ENCODE peak calls at places on chromosomes 1 and 21, in ten cellular contexts. M is bronchial epithelial cell, I is AG04450, Y is nephron progenitor cell, J is hepatocyte, T is body of pancreas, F is uterus, R is WTC11, N is epithelial cell of esophagus, G is cardiac fibroblast. H is an unnamed sample.

GRCh38 chr1:62286778-62287224 is 32.4 kb downstream of the KANK4 start:
- DNase-seq in M (peak), I (no peak), Y (peak), J (no peak), T (no peak), F (no peak), R (peak), N (peak), G (no peak), H (no peak)

GRCh38 chr1:66152034-66152433 is 359.3 kb downstream of the PDE4B start:
- DNase-seq in M (no peak), I (no peak), Y (no peak), J (no peak), T (no peak), F (no peak), R (no peak), N (no peak), G (no peak), H (no peak)

GRCh38 chr1:42730002-42730401 is 10.0 kb downstream of the CLDN19 start:
- DNase-seq in M (no peak), I (no peak), Y (no peak), J (no peak), T (no peak), F (no peak), R (peak), N (no peak), G (no peak), H (no peak)

GRCh38 chr1:29943034-29943433 is 706.7 kb downstream of the PTPRU start:
- DNase-seq in M (no peak), I (no peak), Y (no peak), J (no peak), T (no peak), F (no peak), R (no peak), N (no peak), G (no peak), H (no peak)

GRCh38 chr1:96945509-96946084 is 224.0 kb downstream of the PTBP2 start:
- DNase-seq in M (no peak), I (no peak), Y (no peak), J (no peak), T (no peak), F (no peak), R (no peak), N (peak), G (peak), H (no peak)

GRCh38 chr21:45447821-45448220 is 42.9 kb downstream of the COL18A1 start:
- DNase-seq in M (peak), I (no peak), Y (no peak), J (no peak), T (no peak), F (no peak), R (no peak), N (peak), G (no peak), H (no peak)

GRCh38 chr1:44284184-44284583 is 70.9 kb downstream of the ERI3 start:
- DNase-seq in M (no peak), I (no peak), Y (no peak), J (no peak), T (no peak), F (no peak), R (no peak), N (no peak), G (no peak), H (no peak)

GRCh38 chr1:101079341-101079740 is 53.8 kb upstream of the DPH5 start:
- DNase-seq in M (no peak), I (no peak), Y (no peak), J (no peak), T (no peak), F (no peak), R (no peak), N (no peak), G (no peak), H (no peak)

GRCh38 chr1:94974224-94974623 is 47.3 kb upstream of the CNN3 start:
- DNase-seq in M (no peak), I (no peak), Y (no peak), J (no peak), T (no peak), F (no peak), R (no peak), N (no peak), G (peak), H (no peak)

GRCh38 chr1:183277821-183278735 is 92.0 kb downstream of the LAMC2 start:
- DNase-seq in M (peak), I (no peak), Y (no peak), J (no peak), T (no peak), F (no peak), R (no peak), N (peak), G (peak), H (no peak)

GRCh38 chr1:107748529-107748928 is 216.5 kb downstream of the VAV3 start:
- DNase-seq in M (peak), I (no peak), Y (no peak), J (peak), T (no peak), F (no peak), R (no peak), N (peak), G (peak), H (no peak)
- TF ChIP-seq CTCF in M (peak), I (no peak), Y (peak), J (peak), T (peak), F (peak), R (no peak), N (peak), G (no peak), H (no peak)

GRCh38 chr1:211517006-211517405 is 25.0 kb upstream of the RD3 start:
- DNase-seq in M (peak), I (no peak), Y (no peak), J (peak), T (no peak), F (no peak), R (peak), N (peak), G (no peak), H (no peak)

GRCh38 chr1:211515090-211516023 is 23.4 kb upstream of the RD3 start:
- DNase-seq in M (peak), I (no peak), Y (peak), J (peak), T (peak), F (peak), R (peak), N (peak), G (peak), H (peak)

GRCh38 chr1:211511947-211512346 is 20.0 kb upstream of the RD3 start:
- DNase-seq in M (peak), I (no peak), Y (no peak), J (no peak), T (no peak), F (no peak), R (no peak), N (peak), G (peak), H (no peak)

GRCh38 chr1:211511030-211511429 is 19.1 kb upstream of the RD3 start:
- DNase-seq in M (no peak), I (no peak), Y (no peak), J (no peak), T (no peak), F (no peak), R (no peak), N (no peak), G (no peak), H (no peak)

GRCh38 chr1:211514030-211514754 is 22.2 kb upstream of the RD3 start:
- DNase-seq in M (peak), I (peak), Y (peak), J (peak), T (peak), F (peak), R (peak), N (peak), G (peak), H (peak)
- TF ChIP-seq CTCF in M (peak), I (peak), Y (peak), J (peak), T (peak), F (peak), R (peak), N (peak), G (peak), H (peak)

DNA sequence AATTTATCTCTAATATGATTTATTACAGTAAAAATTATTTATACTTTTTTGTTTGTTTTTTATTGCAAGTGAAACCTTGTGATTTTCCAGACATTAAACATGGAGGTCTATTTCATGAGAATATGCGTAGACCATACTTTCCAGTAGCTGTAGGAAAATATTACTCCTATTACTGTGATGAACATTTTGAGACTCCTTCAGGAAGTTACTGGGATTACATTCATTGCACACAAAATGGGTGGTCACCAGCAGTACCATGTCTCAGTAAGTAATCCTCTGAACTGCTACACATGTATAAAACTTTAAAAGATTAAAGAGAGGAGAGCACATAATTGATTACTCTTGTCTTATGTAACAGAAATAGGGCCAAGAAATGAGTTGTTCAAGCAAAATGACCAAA is 4.5 kb downstream of the CFHR3 start:
- DNase-seq in M (peak), I (no peak), Y (no peak), J (no peak), T (no peak), F (no peak), R (no peak), N (no peak), G (no peak), H (no peak)
- TF ChIP-seq CTCF in M (no peak), I (no peak), Y (peak), J (no peak), T (no peak), F (no peak), R (no peak), N (no peak), G (no peak), H (peak)

GRCh38 chr1:232788235-232788872 is 16.9 kb upstream of the MAP10 start:
- DNase-seq in M (no peak), I (no peak), Y (no peak), J (no peak), T (no peak), F (no peak), R (no peak), N (no peak), G (no peak), H (no peak)

GRCh38 chr1:232789660-232790059 is 15.6 kb upstream of the MAP10 start:
- DNase-seq in M (no peak), I (no peak), Y (no peak), J (no peak), T (no peak), F (no peak), R (no peak), N (no peak), G (no peak), H (no peak)

GRCh38 chr1:232795497-232796068 is 9.6 kb upstream of the MAP10 start:
- DNase-seq in M (no peak), I (no peak), Y (no peak), J (no peak), T (no peak), F (no peak), R (no peak), N (no peak), G (peak), H (no peak)

GRCh38 chr1:232792949-232793348 is 12.3 kb upstream of the MAP10 start:
- DNase-seq in M (no peak), I (no peak), Y (no peak), J (no peak), T (no peak), F (no peak), R (no peak), N (no peak), G (no peak), H (no peak)

GRCh38 chr1:232793944-232794343 is 11.3 kb upstream of the MAP10 start:
- DNase-seq in M (peak), I (peak), Y (no peak), J (peak), T (no peak), F (no peak), R (no peak), N (peak), G (peak), H (no peak)
- TF ChIP-seq CTCF in M (peak), I (peak), Y (no peak), J (peak), T (no peak), F (no peak), R (no peak), N (peak), G (no peak), H (no peak)

DNA sequence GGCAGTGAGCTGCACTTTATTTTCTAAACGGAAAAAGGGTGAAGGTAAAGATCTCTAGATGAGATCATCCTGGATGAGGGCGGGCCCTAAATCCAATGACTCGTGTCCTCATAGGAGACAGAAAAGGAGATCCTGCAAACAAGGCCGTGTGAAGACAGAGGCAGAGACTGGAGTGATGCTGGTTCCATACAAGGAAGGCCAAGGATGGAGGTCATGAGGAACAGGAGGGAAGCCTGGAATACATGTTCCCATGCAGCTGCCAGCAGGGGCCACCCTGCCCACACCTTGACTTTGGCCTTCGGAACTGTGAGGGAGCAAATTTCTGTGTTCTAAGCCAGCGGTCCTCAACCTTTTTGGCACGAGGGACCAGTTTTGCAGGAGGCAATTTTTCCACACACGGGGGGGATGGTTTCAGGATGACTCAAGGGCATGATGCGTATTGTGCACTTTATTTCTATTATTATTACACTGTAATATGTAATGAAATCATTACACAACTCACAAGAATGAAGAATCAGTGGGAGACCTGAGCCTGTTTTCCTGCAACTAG is 94.3 kb downstream of the PSMG1 start:
- DNase-seq in M (peak), I (no peak), Y (no peak), J (no peak), T (no peak), F (peak), R (no peak), N (peak), G (peak), H (no peak)
- TF ChIP-seq CTCF in M (no peak), I (peak), Y (no peak), J (no peak), T (no peak), F (no peak), R (no peak), N (no peak), G (no peak), H (no peak)

GRCh38 chr1:214676747-214677146 is 73.8 kb downstream of the CENPF start:
- DNase-seq in M (no peak), I (no peak), Y (no peak), J (no peak), T (no peak), F (no peak), R (no peak), N (no peak), G (no peak), H (no peak)
- TF ChIP-seq CTCF in M (no peak), I (no peak), Y (no peak), J (no peak), T (no peak), F (no peak), R (no peak), N (no peak), G (no peak), H (no peak)

DNA sequence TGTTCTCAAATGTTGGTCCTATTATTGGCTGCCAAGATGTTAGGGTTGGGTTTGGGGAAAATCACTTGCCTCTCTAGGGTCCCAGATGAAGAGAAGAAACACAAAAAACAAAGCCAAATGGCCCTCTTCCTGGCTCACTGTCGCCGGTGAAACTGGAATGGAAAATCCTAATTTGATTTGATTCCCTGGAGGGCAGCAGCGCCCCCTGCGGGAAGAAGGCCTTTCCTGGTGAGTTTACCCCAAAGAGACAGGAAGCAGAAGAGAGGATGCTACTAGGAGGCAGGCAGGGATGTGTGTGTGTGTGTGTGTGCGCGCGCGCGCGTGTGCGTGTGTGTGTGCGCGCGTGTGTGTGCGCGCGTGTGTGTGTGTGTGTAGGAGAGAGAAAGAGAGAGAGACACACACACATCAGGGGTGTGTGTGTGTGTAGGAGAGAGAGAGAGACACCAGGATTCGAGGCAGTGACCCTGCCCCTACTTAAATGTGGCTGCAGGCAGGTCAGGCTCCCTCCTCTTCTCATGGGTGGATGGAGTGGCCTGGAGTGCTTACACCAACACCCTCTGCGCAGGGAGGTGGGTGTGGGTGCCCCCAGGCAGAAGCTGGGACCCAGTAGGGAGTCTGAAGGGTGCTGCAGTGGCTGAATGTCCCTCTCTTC is 3.1 kb upstream of the SELENON start:
- DNase-seq in M (peak), I (no peak), Y (peak), J (peak), T (peak), F (peak), R (peak), N (peak), G (peak), H (peak)
- TF ChIP-seq CTCF in M (peak), I (peak), Y (peak), J (peak), T (peak), F (peak), R (peak), N (peak), G (peak), H (peak)

DNA sequence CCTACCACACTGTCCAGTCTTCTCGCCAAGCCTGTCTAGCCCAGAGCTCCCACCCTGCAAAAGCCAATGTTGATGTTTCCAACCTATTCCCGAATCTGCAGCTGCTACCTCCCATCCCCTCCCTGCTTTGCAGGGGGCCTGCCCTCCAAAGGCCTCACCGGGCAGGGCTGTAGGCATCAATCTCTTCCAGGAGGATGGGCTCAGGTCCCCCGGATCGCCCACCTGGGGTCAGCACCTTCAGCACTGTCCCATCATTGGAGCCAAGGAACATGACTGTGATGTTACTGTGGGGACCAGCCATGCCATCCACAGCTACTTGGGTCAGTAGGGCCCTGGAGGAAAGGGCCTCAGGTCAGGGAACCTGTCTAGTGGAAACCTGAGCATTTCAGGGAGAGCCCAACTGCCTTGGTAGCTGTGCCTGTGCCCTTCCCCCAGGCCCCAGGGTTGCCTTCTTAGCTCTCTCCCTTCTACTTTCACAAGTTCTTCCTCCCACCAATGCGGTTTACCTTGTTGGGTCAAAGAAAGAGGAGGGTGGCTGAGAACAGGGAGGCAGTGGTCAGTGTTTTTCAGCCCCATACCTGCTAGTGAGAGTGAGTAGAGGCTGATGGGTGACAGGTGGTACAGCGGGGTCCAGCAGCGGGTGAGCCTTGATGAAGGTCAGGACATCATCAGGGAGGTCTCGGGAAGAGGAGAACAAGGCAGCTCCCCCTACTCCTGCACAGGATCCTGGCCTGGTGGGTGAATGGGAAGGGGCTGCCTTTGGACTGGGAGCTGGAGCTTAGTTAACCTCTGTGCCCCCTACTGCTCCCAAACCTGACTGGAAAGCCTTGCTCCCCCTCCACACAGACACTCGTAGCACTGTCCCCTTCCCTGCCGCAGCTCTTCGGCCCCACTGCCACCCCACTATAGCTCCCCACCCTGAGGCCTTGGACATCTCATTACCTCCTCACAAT is 10.7 kb downstream of the SEMA6C start:
- DNase-seq in M (no peak), I (no peak), Y (no peak), J (no peak), T (no peak), F (no peak), R (peak), N (no peak), G (no peak), H (no peak)
- TF ChIP-seq CTCF in M (no peak), I (no peak), Y (no peak), J (no peak), T (no peak), F (no peak), R (no peak), N (no peak), G (no peak), H (no peak)

DNA sequence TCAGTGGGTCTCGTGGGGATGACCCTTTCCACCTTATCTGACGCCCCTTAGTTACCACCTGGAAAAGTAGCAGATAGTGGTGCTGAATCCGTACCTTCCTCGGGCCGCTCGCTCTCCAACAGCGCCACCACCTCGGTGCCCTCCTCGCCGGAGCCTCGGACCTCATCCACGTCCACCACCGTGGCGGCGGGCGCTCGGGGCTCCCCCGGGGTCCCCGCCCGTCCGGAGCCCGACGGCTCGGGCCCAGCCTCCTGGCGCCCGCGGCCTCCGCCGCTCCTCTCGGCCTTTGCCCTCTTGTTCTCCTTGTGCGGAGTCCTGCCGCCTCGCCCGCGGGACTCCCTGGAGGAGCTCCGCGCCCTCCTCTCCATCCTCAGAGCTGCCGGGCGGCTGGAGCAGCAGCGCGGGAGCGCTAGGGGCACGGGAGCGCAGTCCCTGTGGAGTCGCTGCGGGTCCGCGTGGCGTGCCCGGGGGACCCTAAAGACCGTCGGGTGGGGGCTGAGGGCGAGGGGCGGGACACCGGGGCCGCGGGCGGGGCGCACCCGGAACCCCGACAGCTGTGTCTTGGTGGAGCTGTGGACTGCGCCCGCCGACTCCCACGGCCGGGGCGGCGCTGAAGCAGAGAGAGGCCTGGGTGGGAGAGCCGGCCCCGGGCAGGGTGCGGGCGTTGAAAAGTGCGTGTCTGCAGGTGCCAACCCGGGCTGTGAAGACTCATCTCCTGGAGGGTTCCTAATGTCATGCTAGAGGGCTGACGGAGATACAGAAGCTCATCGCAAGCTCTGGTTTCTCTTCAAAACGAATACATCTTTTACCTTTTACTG is at the start of gene NPHS2:
- DNase-seq in M (no peak), I (no peak), Y (peak), J (no peak), T (no peak), F (no peak), R (peak), N (no peak), G (no peak), H (no peak)
- TF ChIP-seq CTCF in M (no peak), I (no peak), Y (no peak), J (no peak), T (no peak), F (no peak), R (no peak), N (no peak), G (no peak), H (no peak)

H was measured in mesothelial cell of epicardium.